ENCODE peak calls at places on chromosomes 7 and 10, in five cellular contexts. A, C, W, B and P are unnamed samples.

GRCh38 chr7:101599787-101600186 is 29.3 kb downstream of the MYL10 start:
- DNase-seq in A (no peak), C (no peak), W (no peak), B (no peak), P (no peak)

GRCh38 chr7:152336754-152337368 is 98.9 kb downstream of the KMT2C start:
- DNase-seq in A (peak), C (peak), W (peak), B (no peak), P (peak)

GRCh38 chr7:92831716-92832622 is 4.4 kb downstream of the CDK6 start:
- DNase-seq in A (no peak), C (peak), W (peak), B (no peak), P (no peak)

GRCh38 chr10:60208676-60209269 is 180.9 kb downstream of the ANK3 start:
- DNase-seq in A (peak), C (peak), W (peak), B (no peak), P (no peak)

GRCh38 chr7:54978364-54979116 is 40.3 kb upstream of the EGFR start:
- DNase-seq in A (no peak), C (no peak), W (no peak), B (no peak), P (no peak)

GRCh38 chr10:118958984-118959916 is 70.3 kb upstream of the NANOS1 start:
- DNase-seq in A (no peak), C (peak), W (no peak), B (no peak), P (no peak)

GRCh38 chr10:23070819-23071218 is 24.6 kb upstream of the MSRB2 start:
- DNase-seq in A (peak), C (no peak), W (peak), B (no peak), P (no peak)

GRCh38 chr10:24814568-24815313 is 91.1 kb upstream of the ARHGAP21 start:
- DNase-seq in A (no peak), C (peak), W (no peak), B (no peak), P (no peak)

GRCh38 chr10:124022066-124022465 is 71.3 kb downstream of the CHST15 start:
- DNase-seq in A (no peak), C (no peak), W (no peak), B (peak), P (no peak)

GRCh38 chr10:34587002-34587740 is 227.9 kb downstream of the PARD3 start:
- DNase-seq in A (no peak), C (no peak), W (no peak), B (no peak), P (no peak)

GRCh38 chr7:44134943-44135628 is 6.0 kb downstream of the MYL7 start:
- DNase-seq in A (no peak), C (no peak), W (no peak), B (no peak), P (no peak)

GRCh38 chr7:13414661-13415105 is 574.8 kb downstream of the ETV1 start:
- DNase-seq in A (no peak), C (no peak), W (no peak), B (no peak), P (no peak)

GRCh38 chr10:36640626-36641025 is 484.8 kb upstream of the ANKRD30A start:
- DNase-seq in A (no peak), C (no peak), W (no peak), B (no peak), P (no peak)

GRCh38 chr7:126700807-126701604 is 551.7 kb downstream of the GRM8 start:
- DNase-seq in A (peak), C (peak), W (peak), B (no peak), P (peak)

GRCh38 chr7:31948041-31948440 is 122.2 kb downstream of the PDE1C start:
- DNase-seq in A (no peak), C (peak), W (peak), B (no peak), P (no peak)

GRCh38 chr7:27245798-27246691 is 3.4 kb downstream of the EVX1 start:
- DNase-seq in A (peak), C (no peak), W (no peak), B (no peak), P (no peak)

GRCh38 chr7:32163141-32163806 is 93.1 kb upstream of the PDE1C start:
- DNase-seq in A (no peak), C (peak), W (no peak), B (no peak), P (no peak)

GRCh38 chr10:6973904-6974303 is 393.8 kb upstream of the PRKCQ start:
- DNase-seq in A (no peak), C (no peak), W (no peak), B (no peak), P (peak)

GRCh38 chr7:98869374-98870070 is at the start of gene TMEM130:
- DNase-seq in A (no peak), C (no peak), W (no peak), B (no peak), P (no peak)

GRCh38 chr10:86671419-86671818 is 3.1 kb downstream of the LDB3 start:
- DNase-seq in A (no peak), C (no peak), W (no peak), B (no peak), P (no peak)